ENCODE peak calls at places on chromosomes 3 and 15, in five cellular contexts. One of them, this sample, is unnamed.

GRCh38 chr3:14508966-14509795 is 31.0 kb downstream of the GRIP2 start:
- DNase-seq in pancreas: peak
- DNase-seq in tibial artery: peak
- DNase-seq in heart left ventricle: peak
- DNase-seq in GM10248: peak
- DNase-seq in this sample: peak

GRCh38 chr3:69005071-69005816 is 8.2 kb downstream of the EOGT start:
- DNase-seq in pancreas: no peak
- DNase-seq in tibial artery: no peak
- DNase-seq in heart left ventricle: no peak
- DNase-seq in GM10248: no peak
- DNase-seq in this sample: no peak

GRCh38 chr3:72068621-72069020 is 283.7 kb upstream of the PROK2 start:
- DNase-seq in pancreas: no peak
- DNase-seq in tibial artery: no peak
- DNase-seq in heart left ventricle: no peak
- DNase-seq in GM10248: no peak
- DNase-seq in this sample: no peak

GRCh38 chr3:4633078-4634004 is 140.2 kb downstream of the ITPR1 start:
- DNase-seq in pancreas: no peak
- DNase-seq in tibial artery: no peak
- DNase-seq in heart left ventricle: no peak
- DNase-seq in GM10248: peak
- DNase-seq in this sample: peak

GRCh38 chr15:40029979-40030893 is 8.7 kb downstream of the SRP14 start:
- DNase-seq in pancreas: no peak
- DNase-seq in tibial artery: no peak
- DNase-seq in heart left ventricle: no peak
- DNase-seq in GM10248: no peak
- DNase-seq in this sample: no peak

GRCh38 chr3:153970047-153970446 is 151.1 kb upstream of the ARHGEF26 start:
- DNase-seq in pancreas: no peak
- DNase-seq in tibial artery: no peak
- DNase-seq in heart left ventricle: no peak
- DNase-seq in GM10248: no peak
- DNase-seq in this sample: no peak

GRCh38 chr15:69082041-69082502 is 67.6 kb downstream of the NOX5 start:
- DNase-seq in pancreas: no peak
- DNase-seq in tibial artery: peak
- DNase-seq in heart left ventricle: peak
- DNase-seq in GM10248: no peak
- DNase-seq in this sample: no peak

GRCh38 chr3:28915711-28916481 is 365.0 kb upstream of the RBMS3 start:
- DNase-seq in pancreas: no peak
- DNase-seq in tibial artery: peak
- DNase-seq in heart left ventricle: peak
- DNase-seq in GM10248: no peak
- DNase-seq in this sample: no peak

GRCh38 chr3:79085166-79085565 is 682.6 kb downstream of the ROBO1 start:
- DNase-seq in pancreas: no peak
- DNase-seq in tibial artery: no peak
- DNase-seq in heart left ventricle: no peak
- DNase-seq in GM10248: no peak
- DNase-seq in this sample: no peak

GRCh38 chr3:113523241-113523640 is 8.3 kb upstream of the SPICE1 start:
- DNase-seq in pancreas: no peak
- DNase-seq in tibial artery: no peak
- DNase-seq in heart left ventricle: no peak
- DNase-seq in GM10248: no peak
- DNase-seq in this sample: no peak

GRCh38 chr3:16808393-16809107 is 76.2 kb upstream of the PLCL2 start:
- DNase-seq in pancreas: no peak
- DNase-seq in tibial artery: no peak
- DNase-seq in heart left ventricle: no peak
- DNase-seq in GM10248: no peak
- DNase-seq in this sample: no peak

GRCh38 chr3:146152841-146153240 is 8.1 kb downstream of the PLOD2 start:
- DNase-seq in pancreas: peak
- DNase-seq in tibial artery: no peak
- DNase-seq in heart left ventricle: no peak
- DNase-seq in GM10248: no peak
- DNase-seq in this sample: no peak

GRCh38 chr3:176814252-176814651 is 383.0 kb downstream of the TBL1XR1 start:
- DNase-seq in pancreas: peak
- DNase-seq in tibial artery: peak
- DNase-seq in heart left ventricle: peak
- DNase-seq in GM10248: peak
- DNase-seq in this sample: peak

GRCh38 chr3:173556546-173556945 is 159.0 kb downstream of the NLGN1 start:
- DNase-seq in pancreas: no peak
- DNase-seq in tibial artery: no peak
- DNase-seq in heart left ventricle: no peak
- DNase-seq in GM10248: no peak
- DNase-seq in this sample: no peak

GRCh38 chr3:133973249-133973980 is 56.3 kb downstream of the SLCO2A1 start:
- DNase-seq in pancreas: no peak
- DNase-seq in tibial artery: no peak
- DNase-seq in heart left ventricle: no peak
- DNase-seq in GM10248: no peak
- DNase-seq in this sample: no peak

GRCh38 chr3:187015903-187016638 is 85.7 kb downstream of the ST6GAL1 start:
- DNase-seq in pancreas: no peak
- DNase-seq in tibial artery: no peak
- DNase-seq in heart left ventricle: no peak
- DNase-seq in GM10248: no peak
- DNase-seq in this sample: no peak

GRCh38 chr15:51726302-51727073 is 11.0 kb downstream of the LYSMD2 start:
- DNase-seq in pancreas: no peak
- DNase-seq in tibial artery: peak
- DNase-seq in heart left ventricle: peak
- DNase-seq in GM10248: peak
- DNase-seq in this sample: peak

GRCh38 chr3:15428539-15428938 is 1.1 kb downstream of the EAF1 start:
- DNase-seq in pancreas: no peak
- DNase-seq in tibial artery: no peak
- DNase-seq in heart left ventricle: no peak
- DNase-seq in GM10248: no peak
- DNase-seq in this sample: no peak

GRCh38 chr3:173993299-173993698 is 595.8 kb downstream of the NLGN1 start:
- DNase-seq in pancreas: no peak
- DNase-seq in tibial artery: no peak
- DNase-seq in heart left ventricle: no peak
- DNase-seq in GM10248: no peak
- DNase-seq in this sample: peak

GRCh38 chr3:88433572-88433971 is 283.8 kb downstream of the C3orf38 start:
- DNase-seq in pancreas: no peak
- DNase-seq in tibial artery: no peak
- DNase-seq in heart left ventricle: no peak
- DNase-seq in GM10248: peak
- DNase-seq in this sample: peak

DNA sequence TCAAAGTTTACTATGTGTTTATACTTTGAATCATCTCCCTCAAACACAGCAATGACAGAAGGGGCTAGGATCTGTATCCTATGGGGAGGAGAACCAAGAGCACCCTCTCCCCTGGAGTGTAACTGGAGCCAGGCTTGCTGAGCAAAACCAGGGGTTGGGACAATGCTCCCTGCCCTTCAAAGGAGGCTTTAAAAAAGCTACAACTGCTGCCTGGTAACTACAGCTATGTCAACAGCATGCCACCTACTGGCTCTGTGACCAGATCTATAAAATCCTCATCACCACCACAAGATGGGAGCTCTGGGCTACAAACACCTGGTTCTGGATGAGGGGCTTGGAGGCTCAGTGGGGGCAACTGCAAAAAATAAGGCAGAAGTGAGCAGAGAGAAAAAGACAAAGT is 61.9 kb downstream of the ANO10 start:
- DNase-seq in pancreas: no peak
- DNase-seq in tibial artery: no peak
- DNase-seq in heart left ventricle: no peak
- DNase-seq in GM10248: no peak
- DNase-seq in this sample: no peak
- TF ChIP-seq CTCF in pancreas: no peak
- TF ChIP-seq CTCF in tibial artery: no peak
- TF ChIP-seq CTCF in heart left ventricle: no peak
- TF ChIP-seq CTCF in GM10248: no peak
- TF ChIP-seq CTCF in this sample: no peak

DNA sequence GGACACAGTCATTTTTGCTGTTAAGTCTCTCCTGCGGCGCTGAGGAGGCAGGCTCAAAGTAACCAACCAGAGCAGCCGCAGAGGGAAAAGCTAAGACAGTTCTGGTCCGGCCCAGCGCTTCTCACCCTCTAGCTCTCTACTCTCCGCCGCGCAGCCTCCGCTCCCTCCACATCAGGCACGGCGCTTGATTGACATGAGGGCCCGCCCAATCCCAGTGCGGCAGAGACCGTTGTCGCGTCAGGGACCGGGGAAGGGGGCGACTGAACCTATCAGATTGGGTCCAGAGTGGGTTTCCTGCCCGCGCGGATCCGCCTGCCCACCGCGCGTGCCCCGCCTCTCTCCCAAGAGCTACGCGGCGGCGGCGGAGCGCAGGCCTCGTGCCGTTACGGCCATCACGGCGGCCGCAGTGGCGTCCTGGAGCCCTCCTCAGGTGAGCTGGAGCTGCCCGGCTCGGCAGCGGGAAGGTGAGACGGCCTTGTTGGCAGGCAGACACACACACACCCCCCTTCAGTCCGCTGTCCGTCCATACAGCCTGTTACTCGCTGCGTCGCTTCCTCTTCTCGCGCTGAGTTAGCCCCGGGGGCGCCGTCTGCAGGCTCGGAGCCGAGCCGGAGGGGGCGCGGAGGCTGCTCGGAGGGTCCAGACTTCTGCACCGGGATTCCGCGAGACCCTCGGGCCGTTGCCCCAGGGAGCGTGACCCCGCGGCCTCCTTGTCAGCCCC is at the start of gene NCK1:
- DNase-seq in pancreas: peak
- DNase-seq in tibial artery: peak
- DNase-seq in heart left ventricle: peak
- DNase-seq in GM10248: peak
- DNase-seq in this sample: peak
- TF ChIP-seq CTCF in pancreas: no peak
- TF ChIP-seq CTCF in tibial artery: peak
- TF ChIP-seq CTCF in heart left ventricle: no peak
- TF ChIP-seq CTCF in GM10248: peak
- TF ChIP-seq CTCF in this sample: peak

DNA sequence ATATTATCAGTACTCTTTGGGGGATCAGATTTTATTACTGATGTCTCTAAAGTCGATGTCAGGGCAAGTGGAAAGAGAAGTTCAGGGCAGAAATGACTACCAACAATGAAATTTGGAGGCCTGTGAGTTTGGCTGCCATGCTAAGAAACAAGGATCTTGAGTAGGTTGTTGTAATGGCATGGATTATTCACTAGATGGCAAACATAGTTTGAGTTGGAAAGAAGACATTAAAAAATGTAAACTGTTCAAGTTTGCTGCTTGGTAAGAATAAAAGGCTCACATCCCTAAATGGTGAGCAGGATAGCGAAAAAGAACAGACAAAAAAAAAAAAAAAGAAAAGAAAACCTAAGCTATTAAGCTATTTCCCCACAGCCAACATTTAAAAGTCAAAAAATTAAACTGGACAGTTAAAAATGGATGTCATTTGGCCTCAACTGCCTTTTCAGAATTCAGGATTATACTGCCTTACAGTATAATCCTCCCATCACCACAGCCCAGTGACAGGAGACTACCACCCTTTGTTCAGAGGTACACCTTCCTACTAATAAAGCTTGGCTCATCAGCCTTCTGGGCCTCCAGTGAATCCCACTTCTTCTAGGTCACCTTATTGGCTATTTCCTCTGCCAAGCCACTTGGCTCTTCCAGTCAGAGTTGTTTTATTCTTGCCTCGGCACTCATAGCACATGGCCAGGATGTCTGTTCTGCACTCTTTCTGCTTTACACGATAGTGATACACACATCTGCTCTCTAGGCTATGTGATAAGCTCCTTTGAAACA is 163.7 kb downstream of the PLD1 start:
- DNase-seq in pancreas: no peak
- DNase-seq in tibial artery: no peak
- DNase-seq in heart left ventricle: peak
- DNase-seq in GM10248: peak
- DNase-seq in this sample: peak
- TF ChIP-seq CTCF in pancreas: no peak
- TF ChIP-seq CTCF in tibial artery: peak
- TF ChIP-seq CTCF in heart left ventricle: peak
- TF ChIP-seq CTCF in GM10248: peak
- TF ChIP-seq CTCF in this sample: peak

GRCh38 chr3:12815078-12815477 is 18.6 kb downstream of the CAND2 start:
- DNase-seq in pancreas: no peak
- DNase-seq in tibial artery: no peak
- DNase-seq in heart left ventricle: no peak
- DNase-seq in GM10248: no peak
- DNase-seq in this sample: no peak

GRCh38 chr3:12813967-12814366 is 17.5 kb downstream of the CAND2 start:
- DNase-seq in pancreas: no peak
- DNase-seq in tibial artery: no peak
- DNase-seq in heart left ventricle: no peak
- DNase-seq in GM10248: no peak
- DNase-seq in this sample: no peak

GRCh38 chr3:12810013-12810780 is 13.7 kb downstream of the CAND2 start:
- DNase-seq in pancreas: peak
- DNase-seq in tibial artery: peak
- DNase-seq in heart left ventricle: peak
- DNase-seq in GM10248: peak
- DNase-seq in this sample: peak

GRCh38 chr3:12810963-12811362 is 14.5 kb downstream of the CAND2 start:
- DNase-seq in pancreas: no peak
- DNase-seq in tibial artery: no peak
- DNase-seq in heart left ventricle: no peak
- DNase-seq in GM10248: no peak
- DNase-seq in this sample: no peak

DNA sequence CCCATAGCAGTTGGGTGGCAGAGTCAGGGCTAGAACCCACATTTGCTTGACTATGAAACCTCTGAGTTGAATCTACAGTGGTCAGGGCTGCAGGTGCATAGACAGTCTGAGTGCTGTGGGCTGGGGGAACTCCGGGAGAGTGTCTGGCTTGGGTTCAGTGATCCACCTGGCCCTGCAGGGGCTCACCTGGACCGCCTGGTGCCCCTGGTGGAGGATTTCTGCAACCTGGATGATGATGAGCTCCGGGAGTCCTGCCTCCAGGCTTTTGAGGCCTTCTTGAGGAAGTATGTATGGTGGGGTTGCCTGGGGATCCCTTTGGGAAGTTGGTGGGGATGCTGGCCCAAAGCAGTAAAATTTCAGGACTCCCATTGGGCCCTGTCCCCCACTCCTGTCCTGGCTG is 16.3 kb downstream of the CAND2 start:
- DNase-seq in pancreas: no peak
- DNase-seq in tibial artery: no peak
- DNase-seq in heart left ventricle: no peak
- DNase-seq in GM10248: no peak
- DNase-seq in this sample: no peak
- TF ChIP-seq CTCF in pancreas: no peak
- TF ChIP-seq CTCF in tibial artery: no peak
- TF ChIP-seq CTCF in heart left ventricle: no peak
- TF ChIP-seq CTCF in GM10248: no peak
- TF ChIP-seq CTCF in this sample: no peak

GRCh38 chr3:49745986-49746385 is 22.2 kb upstream of the GMPPB start:
- DNase-seq in pancreas: no peak
- DNase-seq in tibial artery: no peak
- DNase-seq in heart left ventricle: no peak
- DNase-seq in GM10248: no peak
- DNase-seq in this sample: no peak
- TF ChIP-seq CTCF in pancreas: no peak
- TF ChIP-seq CTCF in tibial artery: peak
- TF ChIP-seq CTCF in heart left ventricle: no peak
- TF ChIP-seq CTCF in GM10248: no peak
- TF ChIP-seq CTCF in this sample: no peak

GRCh38 chr3:181948286-181948685 is 236.6 kb downstream of the SOX2 start:
- DNase-seq in pancreas: no peak
- DNase-seq in tibial artery: no peak
- DNase-seq in heart left ventricle: no peak
- DNase-seq in GM10248: no peak
- DNase-seq in this sample: no peak
- TF ChIP-seq CTCF in pancreas: no peak
- TF ChIP-seq CTCF in tibial artery: no peak
- TF ChIP-seq CTCF in heart left ventricle: no peak
- TF ChIP-seq CTCF in GM10248: no peak
- TF ChIP-seq CTCF in this sample: no peak

This sample was measured in GM13976.